ENCODE peak calls at places on chromosomes 6 and 20, in four cellular contexts. One of them, this sample, is unnamed.

GRCh38 chr6:11500008-11500407 is 37.5 kb upstream of the TMEM170B start:
- DNase-seq in H1: no peak
- DNase-seq in IMR-90: peak; percentile 65
- DNase-seq in H9: no peak
- DNase-seq in this sample: peak; percentile 46

GRCh38 chr20:10309326-10309725 is 90.7 kb downstream of the SNAP25 start:
- DNase-seq in IMR-90: peak; percentile 95
- DNase-seq in H9: no peak
- DNase-seq in H1: no peak
- DNase-seq in this sample: no peak

GRCh38 chr6:136982928-136983327 is 60.8 kb downstream of the SLC35D3 start:
- DNase-seq in H9: no peak
- DNase-seq in IMR-90: no peak
- DNase-seq in H1: no peak
- DNase-seq in this sample: no peak

GRCh38 chr20:58131581-58132142 is 96.8 kb downstream of the ANKRD60 start:
- DNase-seq in IMR-90: peak; percentile 1
- DNase-seq in H1: no peak
- DNase-seq in H9: peak; percentile 12
- DNase-seq in this sample: no peak

GRCh38 chr6:57312004-57312345 is 5.5 kb upstream of the PRIM2 start:
- DNase-seq in H1: no peak
- DNase-seq in IMR-90: no peak
- DNase-seq in H9: no peak
- DNase-seq in this sample: no peak

GRCh38 chr6:170421921-170422320 is 115.4 kb downstream of the FAM120B start:
- DNase-seq in H9: no peak
- DNase-seq in H1: no peak
- DNase-seq in IMR-90: no peak
- DNase-seq in this sample: no peak

GRCh38 chr6:75791881-75792280 is 42.8 kb downstream of the MYO6 start:
- DNase-seq in H1: no peak
- DNase-seq in IMR-90: no peak
- DNase-seq in H9: no peak
- DNase-seq in this sample: no peak

GRCh38 chr6:50884364-50884763 is 65.7 kb downstream of the TFAP2B start:
- DNase-seq in H9: no peak
- DNase-seq in H1: no peak
- DNase-seq in IMR-90: no peak
- DNase-seq in this sample: no peak

GRCh38 chr20:53149652-53150205 is 177.6 kb downstream of the TSHZ2 start:
- DNase-seq in H9: no peak
- DNase-seq in H1: no peak
- DNase-seq in IMR-90: no peak
- DNase-seq in this sample: no peak

GRCh38 chr20:63706852-63707557 is 771 bp downstream of the ARFRP1 start:
- DNase-seq in H9: peak; percentile 48
- DNase-seq in IMR-90: peak; percentile 35
- DNase-seq in H1: no peak
- DNase-seq in this sample: peak; percentile 37

GRCh38 chr6:90610291-90610670 is 23.4 kb upstream of the MAP3K7 start:
- DNase-seq in IMR-90: no peak
- DNase-seq in H9: no peak
- DNase-seq in H1: no peak
- DNase-seq in this sample: peak; percentile 31

GRCh38 chr6:80991316-80991715 is 761.2 kb downstream of the TENT5A start:
- DNase-seq in H9: no peak
- DNase-seq in IMR-90: no peak
- DNase-seq in H1: no peak
- DNase-seq in this sample: peak; percentile 60

GRCh38 chr6:62746161-62746560 is 460.1 kb upstream of the KHDRBS2 start:
- DNase-seq in H1: no peak
- DNase-seq in IMR-90: no peak
- DNase-seq in H9: no peak
- DNase-seq in this sample: no peak

GRCh38 chr6:109446541-109446940 is 6.0 kb downstream of the SMPD2 start:
- DNase-seq in H9: no peak
- DNase-seq in H1: no peak
- DNase-seq in IMR-90: no peak
- DNase-seq in this sample: no peak

GRCh38 chr6:137217801-137218472 is 1.2 kb downstream of the IFNGR1 start:
- DNase-seq in IMR-90: peak; percentile 18
- DNase-seq in H1: no peak
- DNase-seq in H9: no peak
- DNase-seq in this sample: peak; percentile 17

GRCh38 chr20:63596423-63596822 is 22.4 kb upstream of the HELZ2 start:
- DNase-seq in H1: no peak
- DNase-seq in IMR-90: no peak
- DNase-seq in H9: no peak
- DNase-seq in this sample: no peak

GRCh38 chr20:18916886-18917785 is 103.6 kb downstream of the SCP2D1 start:
- DNase-seq in H9: no peak
- DNase-seq in H1: no peak
- DNase-seq in IMR-90: no peak
- DNase-seq in this sample: no peak

GRCh38 chr6:168420084-168420483 is 20.9 kb upstream of the SMOC2 start:
- DNase-seq in H1: no peak
- DNase-seq in H9: no peak
- DNase-seq in IMR-90: no peak
- DNase-seq in this sample: no peak

GRCh38 chr20:44702776-44703175 is 12.4 kb upstream of the CCN5 start:
- DNase-seq in H1: no peak
- DNase-seq in H9: no peak
- DNase-seq in IMR-90: peak; percentile 91
- DNase-seq in this sample: no peak

GRCh38 chr20:33568378-33569289 is 78.7 kb downstream of the CBFA2T2 start:
- DNase-seq in H9: peak; percentile 97
- DNase-seq in H1: peak; percentile 89
- DNase-seq in IMR-90: no peak
- DNase-seq in this sample: peak; percentile 77

GRCh38 chr6:166852484-166852975 is 103.8 kb downstream of the RNASET2 start:
- DNase-seq in IMR-90: no peak
- DNase-seq in H1: no peak
- DNase-seq in H9: no peak
- DNase-seq in this sample: no peak

GRCh38 chr6:57221191-57221935 is 744 bp downstream of the RAB23 start:
- DNase-seq in H1: peak; percentile 69
- DNase-seq in H9: peak; percentile 90
- DNase-seq in IMR-90: peak; percentile 45
- DNase-seq in this sample: peak; percentile 93

GRCh38 chr6:131101911-131102680 is 33.2 kb upstream of the AKAP7 start:
- DNase-seq in IMR-90: peak; percentile 68
- DNase-seq in H9: no peak
- DNase-seq in H1: no peak
- DNase-seq in this sample: no peak

GRCh38 chr20:38168791-38169589 is 3.9 kb upstream of the TGM2 start:
- DNase-seq in H9: no peak
- DNase-seq in H1: no peak
- DNase-seq in IMR-90: no peak
- DNase-seq in this sample: no peak

GRCh38 chr6:6283747-6284146 is 36.7 kb downstream of the F13A1 start:
- DNase-seq in IMR-90: no peak
- DNase-seq in H9: no peak
- DNase-seq in H1: no peak
- DNase-seq in this sample: no peak

GRCh38 chr20:3101251-3101650 is 16.7 kb upstream of the AVP start:
- DNase-seq in H1: no peak
- DNase-seq in H9: no peak
- DNase-seq in IMR-90: no peak
- DNase-seq in this sample: no peak
- H4K5ac ChIP-seq in H1: no peak overlapping the region
- H4K5ac ChIP-seq in H9: no peak overlapping the region
- H4K5ac ChIP-seq in IMR-90: no peak overlapping the region
- H4K5ac ChIP-seq in this sample: no peak overlapping the region

DNA sequence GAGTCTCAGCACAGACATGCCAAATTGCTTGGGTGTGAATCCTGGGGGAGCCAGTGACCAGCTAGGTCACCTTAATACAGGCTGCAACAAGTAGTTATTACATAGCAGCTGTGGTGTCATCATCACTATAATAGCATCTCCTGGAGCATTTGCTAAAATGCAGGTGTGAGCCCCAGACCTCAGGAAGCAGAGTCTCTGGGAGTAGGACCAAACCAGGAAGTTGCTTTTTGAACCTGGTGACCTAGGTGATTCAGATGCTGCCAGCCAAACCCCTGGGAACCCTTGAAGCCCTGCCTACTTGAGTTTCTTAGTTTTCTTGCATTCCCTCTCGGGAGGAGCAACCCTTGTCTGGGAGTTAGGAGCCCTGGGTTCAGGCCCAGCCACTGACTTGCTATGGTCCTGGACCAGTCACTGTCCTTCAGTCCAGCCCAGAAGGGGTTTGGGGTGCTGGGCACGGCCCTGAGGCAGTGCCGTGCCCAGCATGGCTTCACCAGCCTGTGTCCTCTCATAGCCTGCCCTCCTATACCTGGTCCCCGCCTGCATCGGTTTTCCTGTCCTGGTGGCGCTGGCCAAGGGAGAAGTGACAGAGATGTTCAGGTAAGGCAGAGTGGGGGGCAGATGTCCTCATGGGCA is 39.3 kb upstream of the ID1 start:
- DNase-seq in IMR-90: no peak
- DNase-seq in H9: no peak
- DNase-seq in H1: no peak
- DNase-seq in this sample: no peak
- H2BK120ac ChIP-seq in IMR-90: no peak overlapping the region
- H2BK120ac ChIP-seq in H9: no peak overlapping the region
- H2BK120ac ChIP-seq in H1: no peak overlapping the region
- H2BK120ac ChIP-seq in this sample: no peak overlapping the region

DNA sequence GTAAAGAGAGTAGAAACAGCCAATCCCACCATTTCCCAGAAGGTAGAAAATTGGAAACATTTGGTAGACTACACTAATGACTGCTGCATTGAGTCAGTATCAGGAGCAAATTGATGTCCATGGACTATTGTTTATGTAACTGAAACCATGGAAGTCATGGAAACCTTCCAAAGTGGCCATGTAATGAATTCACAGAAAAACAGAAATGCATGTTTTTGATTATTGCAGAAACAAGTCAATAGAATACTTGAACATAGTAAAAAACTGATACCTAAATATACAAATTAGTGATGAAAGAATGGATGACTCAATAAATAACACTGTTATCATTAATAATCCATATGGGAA is 55.2 kb downstream of the FRK start:
- DNase-seq in H9: no peak
- DNase-seq in IMR-90: no peak
- DNase-seq in H1: no peak
- DNase-seq in this sample: no peak
- H2AK5ac ChIP-seq in H9: no peak overlapping the region
- H2AK5ac ChIP-seq in IMR-90: no peak overlapping the region
- H2AK5ac ChIP-seq in H1: no peak overlapping the region
- H2AK5ac ChIP-seq in this sample: no peak overlapping the region

DNA sequence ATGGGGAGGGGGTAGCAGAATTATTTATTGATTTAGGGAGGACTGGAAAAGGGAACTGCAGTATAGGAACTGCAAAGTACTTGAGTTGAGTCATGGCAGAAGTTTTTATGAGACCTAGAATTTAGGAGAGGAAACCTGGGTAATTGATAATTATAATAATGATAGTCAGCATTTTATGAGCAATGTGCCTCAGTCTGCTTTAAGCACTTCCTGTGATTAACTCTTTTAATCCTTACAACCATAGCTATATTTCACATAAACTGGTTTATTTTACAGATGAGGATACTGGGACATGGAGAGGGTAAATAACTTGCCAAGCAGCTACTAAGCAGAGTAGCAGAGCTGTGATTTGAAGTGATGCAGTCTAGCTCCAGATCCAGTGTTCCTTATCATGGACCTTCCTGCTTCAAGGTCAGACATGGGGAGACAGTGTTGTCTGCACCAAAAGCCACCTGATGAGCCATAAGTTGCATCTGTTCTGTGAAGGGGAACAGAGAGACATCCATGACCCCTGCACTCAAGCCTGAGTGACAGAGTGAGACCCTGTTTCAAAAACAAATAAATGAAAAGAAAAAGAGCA is 13.6 kb downstream of the LRRC1 start:
- DNase-seq in H9: no peak
- DNase-seq in IMR-90: no peak
- DNase-seq in H1: no peak
- DNase-seq in this sample: no peak
- H4K5ac ChIP-seq in H9: no peak overlapping the region
- H4K5ac ChIP-seq in IMR-90: no peak overlapping the region
- H4K5ac ChIP-seq in H1: no peak overlapping the region
- H4K5ac ChIP-seq in this sample: no peak overlapping the region

DNA sequence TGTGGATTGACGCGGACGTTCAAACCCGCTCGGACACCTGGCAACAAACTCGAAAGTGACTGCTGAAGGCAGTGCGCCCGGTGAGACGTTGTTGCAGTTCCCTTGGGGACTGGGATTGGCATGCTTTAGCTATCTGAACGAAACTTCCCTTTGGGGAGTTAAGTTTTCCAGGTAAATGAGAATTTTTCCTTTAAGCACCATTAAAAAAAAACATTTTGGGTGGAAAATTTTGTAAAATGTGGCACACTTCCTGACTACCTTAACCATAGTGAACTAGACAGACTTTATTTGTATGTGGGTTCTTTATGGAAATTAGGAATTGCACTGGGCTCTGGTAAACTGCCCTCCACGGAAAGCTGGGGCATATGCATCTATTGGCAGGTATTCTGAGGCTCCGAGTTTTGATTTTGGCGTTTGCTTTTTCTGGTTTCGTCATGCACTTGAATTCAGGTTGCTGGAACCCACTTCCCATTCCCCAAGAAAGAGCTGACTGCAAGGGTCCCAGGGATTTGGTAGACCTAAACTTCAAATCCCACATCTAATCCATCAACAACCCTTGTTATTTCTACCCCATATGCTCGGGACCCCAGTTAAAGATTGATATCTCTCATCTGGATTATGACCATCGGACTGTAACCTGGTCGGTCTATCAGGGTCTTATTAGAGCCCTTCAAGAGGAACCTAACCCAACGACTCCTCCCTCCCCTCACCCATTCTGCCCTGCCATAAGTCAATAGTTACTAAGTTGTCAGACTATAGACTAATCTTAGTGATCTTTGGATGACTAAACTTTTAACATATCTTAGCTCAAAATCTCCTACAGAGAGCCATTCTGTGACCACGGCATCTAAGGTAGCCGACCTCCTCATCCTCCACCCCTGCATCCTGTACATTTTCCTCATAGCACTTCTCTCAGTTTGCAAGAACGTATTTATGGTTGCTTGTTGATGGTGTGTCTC is 800 bp upstream of the DYNLT1 start:
- DNase-seq in H9: no peak
- DNase-seq in H1: no peak
- DNase-seq in IMR-90: no peak
- DNase-seq in this sample: no peak
- H2BK120ac ChIP-seq in H9: no peak overlapping the region
- H2BK120ac ChIP-seq in H1: no peak overlapping the region
- H2BK120ac ChIP-seq in IMR-90: peak overlapping the region; percentile 88
- H2BK120ac ChIP-seq in this sample: no peak overlapping the region